ENCODE peak calls at places on chromosomes 7 and 10, in eight cellular contexts. J, G, K, O, M, T, D and N are unnamed samples.

GRCh38 chr7:144776447-144776846 is 59.4 kb downstream of the TPK1 start:
- DNase-seq in J (no peak), G (no peak), K (no peak), O (no peak), M (no peak), T (no peak), D (no peak), N (no peak)

GRCh38 chr10:128210215-128211063 is 84.2 kb upstream of the MKI67 start:
- DNase-seq in J (peak), G (peak), K (peak), O (peak), M (peak), T (peak), D (peak), N (peak)

GRCh38 chr10:72263613-72264241 is 10.0 kb upstream of the DDIT4 start:
- DNase-seq in J (peak), G (no peak), K (no peak), O (no peak), M (peak), T (no peak), D (peak), N (no peak)

GRCh38 chr7:47254081-47255006 is 327.6 kb downstream of the TNS3 start:
- DNase-seq in J (peak), G (no peak), K (peak), O (peak), M (peak), T (peak), D (no peak), N (no peak)

GRCh38 chr10:71323407-71323806 is 4.3 kb downstream of the SLC29A3 start:
- DNase-seq in J (no peak), G (no peak), K (peak), O (peak), M (no peak), T (no peak), D (no peak), N (no peak)

GRCh38 chr7:105662998-105663397 is 81.7 kb upstream of the EFCAB10 start:
- DNase-seq in J (no peak), G (no peak), K (no peak), O (no peak), M (no peak), T (no peak), D (no peak), N (no peak)

GRCh38 chr7:105621617-105622016 is 40.3 kb upstream of the EFCAB10 start:
- DNase-seq in J (no peak), G (peak), K (peak), O (no peak), M (no peak), T (peak), D (no peak), N (peak)

GRCh38 chr10:61973169-61973568 is 71.7 kb downstream of the ARID5B start:
- DNase-seq in J (no peak), G (no peak), K (no peak), O (no peak), M (no peak), T (no peak), D (no peak), N (no peak)

GRCh38 chr7:151549644-151550043 is 29.9 kb upstream of the RHEB start:
- DNase-seq in J (no peak), G (no peak), K (no peak), O (no peak), M (no peak), T (no peak), D (no peak), N (no peak)

GRCh38 chr10:89032141-89032814 is 41.7 kb downstream of the FAS start:
- DNase-seq in J (no peak), G (no peak), K (peak), O (peak), M (no peak), T (peak), D (no peak), N (no peak)

GRCh38 chr10:1100691-1101368 is 44.6 kb downstream of the WDR37 start:
- DNase-seq in J (no peak), G (no peak), K (no peak), O (peak), M (no peak), T (no peak), D (no peak), N (no peak)

GRCh38 chr7:122217125-122217524 is 73.1 kb upstream of the AASS start:
- DNase-seq in J (no peak), G (no peak), K (no peak), O (no peak), M (no peak), T (no peak), D (no peak), N (no peak)

GRCh38 chr7:101332026-101332425 is 10.4 kb upstream of the IFT22 start:
- DNase-seq in J (no peak), G (no peak), K (no peak), O (no peak), M (no peak), T (no peak), D (no peak), N (no peak)

GRCh38 chr10:3987142-3987974 is 202.3 kb upstream of the KLF6 start:
- DNase-seq in J (no peak), G (no peak), K (no peak), O (no peak), M (no peak), T (peak), D (no peak), N (no peak)

GRCh38 chr10:127415901-127416630 is 133.0 kb upstream of the NPS start:
- DNase-seq in J (no peak), G (no peak), K (no peak), O (no peak), M (no peak), T (no peak), D (no peak), N (no peak)

GRCh38 chr10:15168296-15168780 is at the start of gene NMT2:
- DNase-seq in J (no peak), G (no peak), K (peak), O (peak), M (no peak), T (no peak), D (no peak), N (no peak)

GRCh38 chr10:30058111-30058510 is 1.3 kb downstream of the JCAD start:
- DNase-seq in J (no peak), G (no peak), K (no peak), O (no peak), M (no peak), T (no peak), D (no peak), N (no peak)

GRCh38 chr10:48768451-48768766 is 83.7 kb downstream of the WDFY4 start:
- DNase-seq in J (no peak), G (no peak), K (no peak), O (no peak), M (no peak), T (no peak), D (no peak), N (no peak)

GRCh38 chr10:51705774-51706173 is 6.4 kb upstream of the CSTF2T start:
- DNase-seq in J (no peak), G (no peak), K (no peak), O (no peak), M (no peak), T (no peak), D (no peak), N (no peak)

GRCh38 chr10:104127411-104127810 is 5.4 kb downstream of the SFR1 start:
- DNase-seq in J (no peak), G (no peak), K (peak), O (peak), M (no peak), T (no peak), D (no peak), N (peak)

GRCh38 chr10:15718495-15719061 is 1.1 kb downstream of the ITGA8 start:
- DNase-seq in J (no peak), G (no peak), K (no peak), O (no peak), M (no peak), T (no peak), D (no peak), N (no peak)

GRCh38 chr7:124702385-124702784 is 63.2 kb downstream of the GPR37 start:
- DNase-seq in J (no peak), G (no peak), K (no peak), O (no peak), M (no peak), T (peak), D (no peak), N (no peak)